ENCODE peak calls at places on chromosomes 13 and 19, in seven cellular contexts. W is astrocyte, Y is thyroid gland, D is PC-9, F is NAMALWA, U is endodermal cell, V is neural crest cell. L is an unnamed sample.

GRCh38 chr19:51531349-51532315 is at the start of gene SIGLEC6:
- DNase-seq in W (no peak), Y (peak; percentile 9), D (no peak), F (no peak), U (peak; percentile 53), V (no peak), L (no peak)

GRCh38 chr13:90800082-90800746 is 547.3 kb upstream of the MIR17HG start:
- DNase-seq in W (no peak), Y (peak; percentile 37), D (no peak), F (no peak), U (no peak), V (no peak), L (no peak)

GRCh38 chr19:12789098-12789903 is 2.0 kb upstream of the JUNB start:
- DNase-seq in W (no peak), Y (no peak), D (no peak), F (peak; percentile 64), U (no peak), V (no peak), L (no peak)

GRCh38 chr19:47331931-47332547 is at the start of gene C5AR2:
- DNase-seq in W (no peak), Y (no peak), D (no peak), F (no peak), U (no peak), V (no peak), L (no peak)

GRCh38 chr19:50173144-50173543 is 10.1 kb upstream of the IZUMO2 start:
- DNase-seq in W (no peak), Y (no peak), D (peak; percentile 71), F (no peak), U (no peak), V (no peak), L (no peak)

GRCh38 chr19:41993612-41994483 is at the start of gene ATP1A3:
- DNase-seq in W (peak; percentile 13), Y (peak; percentile 9), D (peak; percentile 33), F (peak; percentile 89), U (peak; percentile 86), V (peak; percentile 51), L (no peak)

GRCh38 chr13:26601669-26602068 is 44.2 kb downstream of the WASF3 start:
- DNase-seq in W (peak; percentile 49), Y (no peak), D (no peak), F (peak; percentile 59), U (no peak), V (no peak), L (no peak)

GRCh38 chr13:33722216-33722900 is 95.6 kb upstream of the RFC3 start:
- DNase-seq in W (no peak), Y (no peak), D (no peak), F (no peak), U (no peak), V (no peak), L (no peak)

GRCh38 chr13:92463134-92463533 is 763.5 kb upstream of the GPC6 start:
- DNase-seq in W (no peak), Y (no peak), D (no peak), F (no peak), U (no peak), V (no peak), L (no peak)

GRCh38 chr13:113508531-113509254 is 18.2 kb upstream of the DCUN1D2 start:
- DNase-seq in W (no peak), Y (no peak), D (no peak), F (no peak), U (no peak), V (no peak), L (no peak)

GRCh38 chr13:43544011-43544410 is 242.8 kb downstream of the ENOX1 start:
- DNase-seq in W (peak; percentile 50), Y (no peak), D (no peak), F (no peak), U (no peak), V (no peak), L (no peak)

GRCh38 chr19:35347171-35347929 is at the start of gene FFAR1:
- DNase-seq in W (no peak), Y (no peak), D (no peak), F (peak; percentile 86), U (peak; percentile 13), V (no peak), L (no peak)

GRCh38 chr13:33450956-33451709 is 165.6 kb upstream of the STARD13 start:
- DNase-seq in W (no peak), Y (no peak), D (no peak), F (no peak), U (no peak), V (no peak), L (no peak)

GRCh38 chr19:49927526-49928264 is 1.3 kb upstream of the ATF5 start:
- DNase-seq in W (no peak), Y (no peak), D (no peak), F (no peak), U (no peak), V (no peak), L (no peak)

GRCh38 chr13:30696278-30697176 is 38.8 kb upstream of the ALOX5AP start:
- DNase-seq in W (no peak), Y (no peak), D (no peak), F (no peak), U (peak; percentile 67), V (no peak), L (no peak)

GRCh38 chr13:100657881-100658315 is 16.7 kb downstream of the TMTC4 start:
- DNase-seq in W (no peak), Y (no peak), D (no peak), F (no peak), U (peak; percentile 20), V (no peak), L (no peak)

GRCh38 chr13:100039740-100040139 is 49.2 kb upstream of the PCCA start:
- DNase-seq in W (peak; percentile 2), Y (no peak), D (no peak), F (no peak), U (no peak), V (no peak), L (no peak)

GRCh38 chr19:48290341-48290922 is 20.6 kb downstream of the ZNF114 start:
- DNase-seq in W (peak; percentile 61), Y (peak; percentile 35), D (peak; percentile 55), F (no peak), U (peak; percentile 97), V (peak; percentile 42), L (no peak)

GRCh38 chr13:49000247-49000646 is 24.5 kb downstream of the FNDC3A start:
- DNase-seq in W (no peak), Y (no peak), D (no peak), F (no peak), U (no peak), V (no peak), L (no peak)

GRCh38 chr19:1266818-1267440 is 2.2 kb upstream of the CIRBP start:
- DNase-seq in W (no peak), Y (peak; percentile 67), D (peak; percentile 73), F (peak; percentile 62), U (peak; percentile 93), V (peak; percentile 89), L (no peak)

GRCh38 chr13:111594606-111595005 is 274.2 kb downstream of the TEX29 start:
- DNase-seq in W (no peak), Y (no peak), D (no peak), F (no peak), U (no peak), V (no peak), L (no peak)

GRCh38 chr13:36530050-36530789 is 97.9 kb downstream of the CCNA1 start:
- DNase-seq in W (peak; percentile 86), Y (peak; percentile 91), D (no peak), F (no peak), U (peak; percentile 68), V (no peak), L (peak; percentile 17)

GRCh38 chr13:94416454-94417080 is 62.9 kb downstream of the DCT start:
- DNase-seq in W (peak; percentile 18), Y (no peak), D (peak; percentile 2), F (peak; percentile 60), U (peak; percentile 87), V (peak; percentile 23), L (peak; percentile 23)

GRCh38 chr13:61695147-61695546 is 279.5 kb upstream of the PCDH20 start:
- DNase-seq in W (peak; percentile 1), Y (no peak), D (no peak), F (no peak), U (no peak), V (no peak), L (no peak)

GRCh38 chr13:102878491-102878890 is 32.7 kb downstream of the ERCC5 start:
- DNase-seq in W (peak; percentile 93), Y (no peak), D (no peak), F (no peak), U (no peak), V (no peak), L (no peak)

GRCh38 chr19:3517638-3518037 is 11.5 kb downstream of the FZR1 start:
- DNase-seq in W (no peak), Y (no peak), D (no peak), F (no peak), U (no peak), V (no peak), L (no peak)

GRCh38 chr13:98927954-98928927 is 49.6 kb downstream of the DOCK9 start:
- DNase-seq in W (peak; percentile 67), Y (no peak), D (no peak), F (no peak), U (peak; percentile 61), V (no peak), L (peak; percentile 90)

GRCh38 chr13:33556828-33557227 is 261.1 kb upstream of the RFC3 start:
- DNase-seq in W (no peak), Y (no peak), D (no peak), F (no peak), U (no peak), V (no peak), L (no peak)